ENCODE peak calls at places on chromosomes 2 and 18, in four cellular contexts. X, Z, E and U are unnamed samples.
A peak's percentile ranks its signal among the peaks of the same experiment; 100 is the strongest.

GRCh38 chr18:34544930-34545329 is 165.2 kb upstream of the DTNA start:
- DNase-seq in X (no peak), Z (no peak), E (no peak), U (no peak)

GRCh38 chr2:11175293-11175795 is 20.1 kb downstream of the SLC66A3 start:
- DNase-seq in X (peak; percentile 45), Z (no peak), E (no peak), U (peak; percentile 70)

GRCh38 chr18:5414546-5414945 is 119.0 kb upstream of the ZBTB14 start:
- DNase-seq in X (no peak), Z (no peak), E (no peak), U (no peak)

GRCh38 chr18:77197073-77197472 is 52.6 kb upstream of the GALR1 start:
- DNase-seq in X (no peak), Z (no peak), E (no peak), U (no peak)

GRCh38 chr2:164065038-164065437 is 329.2 kb upstream of the FIGN start:
- DNase-seq in X (no peak), Z (no peak), E (no peak), U (no peak)

GRCh38 chr18:31250902-31251301 is 67.1 kb upstream of the DSG1 start:
- DNase-seq in X (no peak), Z (no peak), E (no peak), U (no peak)

GRCh38 chr2:241539616-241540374 is 18.8 kb upstream of the BOK start:
- DNase-seq in X (no peak), Z (no peak), E (no peak), U (no peak)

GRCh38 chr2:129709030-129709955 is 270.2 kb upstream of the RAB6C start:
- DNase-seq in X (no peak), Z (no peak), E (no peak), U (no peak)

GRCh38 chr18:23799540-23799939 is 110.3 kb downstream of the LAMA3 start:
- DNase-seq in X (no peak), Z (no peak), E (no peak), U (no peak)

GRCh38 chr18:22185723-22186386 is 16.5 kb downstream of the GATA6 start:
- DNase-seq in X (no peak), Z (no peak), E (no peak), U (no peak)

GRCh38 chr2:41020318-41020717 is 568.4 kb upstream of the SLC8A1 start:
- DNase-seq in X (no peak), Z (no peak), E (no peak), U (no peak)

GRCh38 chr2:203155406-203155805 is 83.4 kb upstream of the CYP20A1 start:
- DNase-seq in X (no peak), Z (peak; percentile 23), E (no peak), U (no peak)

GRCh38 chr18:43277164-43277600 is at the start of gene SYT4:
- DNase-seq in X (peak; percentile 36), Z (peak; percentile 2), E (peak; percentile 83), U (peak; percentile 77)

GRCh38 chr2:239858179-239858578 is 167.0 kb downstream of the NDUFA10 start:
- DNase-seq in X (no peak), Z (no peak), E (no peak), U (no peak)

DNA sequence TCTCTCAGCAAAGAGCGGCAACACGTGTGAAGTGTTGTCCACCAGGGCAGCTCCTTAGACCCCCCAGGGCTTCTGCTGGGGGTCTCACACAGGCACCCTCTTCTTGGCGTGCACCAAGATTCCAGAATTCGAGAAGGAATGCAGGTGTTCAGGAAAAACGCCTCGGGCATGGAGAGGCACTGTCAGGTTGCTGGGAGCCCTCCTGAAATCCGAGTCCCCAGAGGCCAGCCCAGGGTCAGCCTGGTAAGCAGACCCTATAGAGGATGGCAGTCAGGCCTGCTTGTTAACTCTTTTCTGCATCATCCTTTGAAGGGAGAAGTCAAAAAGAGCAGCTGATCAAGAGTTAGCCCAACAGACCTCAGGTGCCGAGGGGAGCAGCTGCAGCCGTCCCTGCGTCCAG is 9.7 kb upstream of the ATP9B start:
- DNase-seq in X (no peak), Z (no peak), E (no peak), U (no peak)
- TF ChIP-seq CTCF in X (no peak), Z (no peak), E (no peak), U (no peak)

DNA sequence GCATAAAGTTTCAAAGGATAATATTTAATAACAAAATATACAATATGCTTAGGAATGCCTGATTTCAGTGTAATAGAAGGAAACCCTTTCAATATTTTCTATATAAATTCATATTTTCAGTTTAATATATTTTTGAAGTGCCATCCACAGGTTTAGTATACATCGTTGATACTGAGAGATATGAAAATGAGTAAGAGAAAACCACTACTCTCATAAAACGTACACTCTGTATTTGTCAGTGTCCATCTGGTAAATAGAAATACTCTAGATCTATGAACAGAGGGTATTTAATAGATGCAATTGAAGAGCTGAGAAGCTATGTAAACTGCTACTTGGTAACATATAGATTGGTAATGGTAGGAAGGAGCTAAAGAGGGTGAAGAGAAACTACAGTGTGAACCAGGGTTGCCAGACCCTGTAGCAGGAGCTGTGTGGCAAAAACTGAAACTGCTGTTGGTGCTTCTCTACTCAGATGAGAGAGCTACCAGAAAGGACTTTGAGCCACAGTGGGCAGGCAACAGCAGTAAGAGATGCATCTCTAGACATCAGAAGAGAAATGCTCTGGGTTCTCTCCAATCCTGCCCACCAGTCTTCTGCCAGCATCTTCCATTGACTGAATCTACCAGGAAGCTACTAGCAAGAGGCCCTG is 187.4 kb downstream of the CCDC102B start:
- DNase-seq in X (no peak), Z (no peak), E (no peak), U (no peak)
- TF ChIP-seq CTCF in X (no peak), Z (no peak), E (no peak), U (no peak)

GRCh38 chr2:115654362-115654761 is 1211.9 kb downstream of the DPP10 start:
- DNase-seq in X (no peak), Z (no peak), E (no peak), U (no peak)

GRCh38 chr2:115650827-115651226 is 1208.4 kb downstream of the DPP10 start:
- DNase-seq in X (no peak), Z (no peak), E (no peak), U (no peak)
- TF ChIP-seq CTCF in X (no peak), Z (no peak), E (peak; percentile 16), U (no peak)

GRCh38 chr2:176650101-176650500 is 380.9 kb downstream of the MTX2 start:
- DNase-seq in X (no peak), Z (no peak), E (no peak), U (no peak)

GRCh38 chr2:176656055-176656775 is 387.0 kb downstream of the MTX2 start:
- DNase-seq in X (no peak), Z (no peak), E (no peak), U (no peak)

GRCh38 chr2:176653856-176654443 is 384.7 kb downstream of the MTX2 start:
- DNase-seq in X (peak; percentile 82), Z (peak; percentile 64), E (peak; percentile 85), U (peak; percentile 64)

GRCh38 chr2:176650811-176651559 is 381.7 kb downstream of the MTX2 start:
- DNase-seq in X (no peak), Z (no peak), E (no peak), U (no peak)

GRCh38 chr2:176652300-176653182 is 383.3 kb downstream of the MTX2 start:
- DNase-seq in X (peak; percentile 74), Z (peak; percentile 62), E (peak; percentile 75), U (peak; percentile 63)
- TF ChIP-seq CTCF in X (peak; percentile 89), Z (peak; percentile 86), E (peak; percentile 72), U (peak; percentile 81)

GRCh38 chr2:238754259-238754658 is 93.6 kb upstream of the TWIST2 start:
- DNase-seq in X (peak; percentile 15), Z (no peak), E (no peak), U (no peak)
- TF ChIP-seq CTCF in X (peak; percentile 31), Z (no peak), E (no peak), U (peak; percentile 17)

GRCh38 chr2:158756331-158756730 is 38.8 kb upstream of the DAPL1 start:
- DNase-seq in X (peak; percentile 70), Z (no peak), E (no peak), U (no peak)

GRCh38 chr2:158753561-158754302 is 41.4 kb upstream of the DAPL1 start:
- DNase-seq in X (peak; percentile 78), Z (peak; percentile 16), E (peak; percentile 77), U (peak; percentile 79)

GRCh38 chr2:158755310-158755709 is 39.8 kb upstream of the DAPL1 start:
- DNase-seq in X (peak; percentile 48), Z (no peak), E (peak; percentile 19), U (no peak)

GRCh38 chr2:158755738-158756137 is 39.4 kb upstream of the DAPL1 start:
- DNase-seq in X (no peak), Z (peak; percentile 15), E (no peak), U (no peak)

GRCh38 chr2:158754303-158754611 is 40.9 kb upstream of the DAPL1 start:
- DNase-seq in X (no peak), Z (no peak), E (no peak), U (no peak)
- TF ChIP-seq CTCF in X (no peak), Z (no peak), E (no peak), U (no peak)

DNA sequence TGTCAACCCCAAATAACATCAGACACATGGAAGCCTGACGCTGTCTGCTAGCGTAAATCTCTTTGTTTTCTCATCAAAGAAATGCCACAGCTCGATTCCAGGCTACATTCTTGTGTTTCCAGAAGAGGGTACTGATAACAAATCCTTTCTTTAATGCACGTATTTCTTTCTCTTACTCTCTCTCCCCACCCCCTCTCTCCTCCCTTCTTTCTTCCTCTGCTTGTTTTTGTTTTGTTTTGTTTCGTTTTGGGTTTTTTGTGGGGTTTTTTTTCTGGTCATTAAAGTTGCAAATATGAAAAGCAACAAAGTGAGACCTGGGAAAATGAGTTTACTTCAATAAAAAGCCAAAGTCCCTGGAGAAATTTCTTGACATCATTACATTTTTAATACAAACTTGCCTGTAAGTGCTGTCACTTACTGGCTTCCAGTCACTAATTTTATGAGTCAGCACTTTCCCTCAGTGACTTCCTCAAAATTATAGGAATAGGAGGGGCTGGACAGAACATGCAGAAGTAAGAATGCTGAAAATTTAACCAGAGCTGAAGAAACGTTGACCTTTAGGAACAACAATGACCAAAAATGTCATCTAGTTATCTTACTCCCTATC is 106.7 kb upstream of the NABP1 start:
- DNase-seq in X (peak; percentile 79), Z (peak; percentile 35), E (peak; percentile 29), U (peak; percentile 86)
- TF ChIP-seq CTCF in X (peak; percentile 62), Z (peak; percentile 50), E (peak; percentile 40), U (peak; percentile 51)

GRCh38 chr2:75153221-75153620 is 46.1 kb downstream of the TACR1 start:
- DNase-seq in X (no peak), Z (no peak), E (peak; percentile 46), U (no peak)

GRCh38 chr2:75162897-75163296 is 36.4 kb downstream of the TACR1 start:
- DNase-seq in X (no peak), Z (no peak), E (no peak), U (no peak)

GRCh38 chr2:75155115-75155514 is 44.2 kb downstream of the TACR1 start:
- DNase-seq in X (peak; percentile 60), Z (no peak), E (no peak), U (no peak)

GRCh38 chr2:75157435-75157834 is 41.9 kb downstream of the TACR1 start:
- DNase-seq in X (peak; percentile 18), Z (no peak), E (no peak), U (peak; percentile 23)
- TF ChIP-seq CTCF in X (peak; percentile 27), Z (no peak), E (peak; percentile 18), U (peak; percentile 28)